ENCODE peak calls at places on chromosomes 16 and 17, in nine cellular contexts. One of them, this sample, is unnamed.

GRCh38 chr17:2198917-2199316 is 104.7 kb downstream of the SMG6 start:
- DNase-seq in type B pancreatic cell: no peak
- DNase-seq in MCF 10A: no peak
- DNase-seq in AG09319: no peak
- DNase-seq in uterus: peak; percentile 25
- DNase-seq in upper lobe of right lung: no peak
- DNase-seq in kidney: no peak
- DNase-seq in mucosa of descending colon: no peak
- DNase-seq in endothelial cell: no peak
- DNase-seq in this sample: no peak

GRCh38 chr16:85733839-85734170 is 17.1 kb downstream of the C16orf74 start:
- DNase-seq in endothelial cell: peak; percentile 57
- DNase-seq in kidney: no peak
- DNase-seq in type B pancreatic cell: no peak
- DNase-seq in MCF 10A: no peak
- DNase-seq in mucosa of descending colon: no peak
- DNase-seq in upper lobe of right lung: no peak
- DNase-seq in AG09319: no peak
- DNase-seq in uterus: no peak
- DNase-seq in this sample: no peak

GRCh38 chr16:6231351-6231750 is 1101.3 kb upstream of the RBFOX1 start:
- DNase-seq in AG09319: no peak
- DNase-seq in kidney: no peak
- DNase-seq in mucosa of descending colon: no peak
- DNase-seq in endothelial cell: no peak
- DNase-seq in MCF 10A: no peak
- DNase-seq in upper lobe of right lung: no peak
- DNase-seq in uterus: no peak
- DNase-seq in type B pancreatic cell: no peak
- DNase-seq in this sample: no peak

GRCh38 chr17:75499313-75500022 is 15.9 kb downstream of the CASKIN2 start:
- DNase-seq in endothelial cell: no peak
- DNase-seq in MCF 10A: no peak
- DNase-seq in uterus: peak; percentile 69
- DNase-seq in type B pancreatic cell: no peak
- DNase-seq in mucosa of descending colon: no peak
- DNase-seq in upper lobe of right lung: no peak
- DNase-seq in kidney: no peak
- DNase-seq in AG09319: no peak
- DNase-seq in this sample: no peak

GRCh38 chr17:55187371-55187770 is 77.4 kb upstream of the HLF start:
- DNase-seq in mucosa of descending colon: no peak
- DNase-seq in MCF 10A: no peak
- DNase-seq in AG09319: no peak
- DNase-seq in uterus: no peak
- DNase-seq in kidney: no peak
- DNase-seq in endothelial cell: no peak
- DNase-seq in type B pancreatic cell: no peak
- DNase-seq in upper lobe of right lung: no peak
- DNase-seq in this sample: no peak

GRCh38 chr17:34721326-34721725 is 141.9 kb downstream of the TMEM132E start:
- DNase-seq in uterus: no peak
- DNase-seq in kidney: no peak
- DNase-seq in upper lobe of right lung: no peak
- DNase-seq in endothelial cell: no peak
- DNase-seq in MCF 10A: peak; percentile 14
- DNase-seq in type B pancreatic cell: no peak
- DNase-seq in mucosa of descending colon: no peak
- DNase-seq in AG09319: no peak
- DNase-seq in this sample: no peak

GRCh38 chr16:46972429-46972970 is 974 bp downstream of the DNAJA2 start:
- DNase-seq in endothelial cell: no peak
- DNase-seq in type B pancreatic cell: no peak
- DNase-seq in kidney: no peak
- DNase-seq in upper lobe of right lung: no peak
- DNase-seq in MCF 10A: peak; percentile 47
- DNase-seq in uterus: no peak
- DNase-seq in mucosa of descending colon: no peak
- DNase-seq in AG09319: no peak
- DNase-seq in this sample: no peak

GRCh38 chr16:70396209-70396904 is 42.5 kb downstream of the ST3GAL2 start:
- DNase-seq in kidney: no peak
- DNase-seq in mucosa of descending colon: peak; percentile 44
- DNase-seq in uterus: no peak
- DNase-seq in MCF 10A: no peak
- DNase-seq in upper lobe of right lung: no peak
- DNase-seq in endothelial cell: no peak
- DNase-seq in AG09319: no peak
- DNase-seq in type B pancreatic cell: no peak
- DNase-seq in this sample: no peak

GRCh38 chr16:30430428-30430970 is 669 bp upstream of the DCTPP1 start:
- DNase-seq in type B pancreatic cell: no peak
- DNase-seq in MCF 10A: no peak
- DNase-seq in endothelial cell: no peak
- DNase-seq in kidney: peak; percentile 82
- DNase-seq in uterus: no peak
- DNase-seq in mucosa of descending colon: no peak
- DNase-seq in upper lobe of right lung: no peak
- DNase-seq in AG09319: no peak
- DNase-seq in this sample: no peak

GRCh38 chr17:44467108-44467507 is 36.1 kb downstream of the GPATCH8 start:
- DNase-seq in AG09319: no peak
- DNase-seq in MCF 10A: no peak
- DNase-seq in uterus: no peak
- DNase-seq in mucosa of descending colon: no peak
- DNase-seq in type B pancreatic cell: no peak
- DNase-seq in endothelial cell: no peak
- DNase-seq in kidney: no peak
- DNase-seq in upper lobe of right lung: no peak
- DNase-seq in this sample: no peak

GRCh38 chr17:62322313-62322712 is 58.0 kb upstream of the EFCAB3 start:
- DNase-seq in AG09319: no peak
- DNase-seq in uterus: no peak
- DNase-seq in type B pancreatic cell: no peak
- DNase-seq in endothelial cell: no peak
- DNase-seq in kidney: no peak
- DNase-seq in mucosa of descending colon: no peak
- DNase-seq in MCF 10A: no peak
- DNase-seq in upper lobe of right lung: no peak
- DNase-seq in this sample: no peak

GRCh38 chr17:62319846-62320245 is 60.5 kb upstream of the EFCAB3 start:
- DNase-seq in type B pancreatic cell: no peak
- DNase-seq in kidney: no peak
- DNase-seq in endothelial cell: no peak
- DNase-seq in AG09319: no peak
- DNase-seq in MCF 10A: no peak
- DNase-seq in uterus: no peak
- DNase-seq in mucosa of descending colon: no peak
- DNase-seq in upper lobe of right lung: no peak
- DNase-seq in this sample: no peak

DNA sequence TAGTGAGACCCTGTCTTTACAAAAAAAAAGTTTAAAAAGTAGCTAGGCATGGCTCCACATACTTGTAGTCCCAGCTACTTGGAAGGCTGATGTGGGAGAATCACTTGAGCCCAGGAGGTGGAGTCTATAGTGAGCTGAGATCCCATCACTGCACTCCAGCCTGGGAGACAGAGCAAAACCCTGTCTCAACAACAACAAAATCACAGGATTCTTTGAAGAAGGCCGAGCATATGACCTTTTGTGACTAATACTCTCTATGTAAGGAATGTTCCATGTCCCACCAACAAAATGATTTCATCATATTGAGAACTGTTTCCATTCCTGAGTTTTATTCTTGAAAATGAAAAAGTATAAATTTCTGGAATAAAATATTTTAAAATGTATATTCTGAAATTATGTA is 58.9 kb upstream of the EFCAB3 start:
- DNase-seq in upper lobe of right lung: no peak
- DNase-seq in type B pancreatic cell: no peak
- DNase-seq in mucosa of descending colon: no peak
- DNase-seq in endothelial cell: no peak
- DNase-seq in uterus: no peak
- DNase-seq in MCF 10A: peak; percentile 20
- DNase-seq in kidney: no peak
- DNase-seq in AG09319: no peak
- DNase-seq in this sample: no peak
- TF ChIP-seq CTCF in upper lobe of right lung: no peak
- TF ChIP-seq CTCF in type B pancreatic cell: no peak
- TF ChIP-seq CTCF in mucosa of descending colon: no peak
- TF ChIP-seq CTCF in endothelial cell: no peak
- TF ChIP-seq CTCF in uterus: no peak
- TF ChIP-seq CTCF in MCF 10A: no peak
- TF ChIP-seq CTCF in kidney: no peak
- TF ChIP-seq CTCF in AG09319: no peak
- TF ChIP-seq CTCF in this sample: no peak

GRCh38 chr16:67227567-67227921 is 614 bp downstream of the TMEM208 start:
- DNase-seq in upper lobe of right lung: no peak
- DNase-seq in endothelial cell: no peak
- DNase-seq in mucosa of descending colon: no peak
- DNase-seq in MCF 10A: no peak
- DNase-seq in kidney: no peak
- DNase-seq in uterus: no peak
- DNase-seq in type B pancreatic cell: no peak
- DNase-seq in AG09319: no peak
- DNase-seq in this sample: no peak

GRCh38 chr16:67228034-67228785 is 1.3 kb downstream of the TMEM208 start:
- DNase-seq in mucosa of descending colon: no peak
- DNase-seq in kidney: no peak
- DNase-seq in type B pancreatic cell: no peak
- DNase-seq in AG09319: no peak
- DNase-seq in MCF 10A: no peak
- DNase-seq in upper lobe of right lung: no peak
- DNase-seq in endothelial cell: no peak
- DNase-seq in uterus: no peak
- DNase-seq in this sample: no peak

GRCh38 chr16:67228905-67229304 is 2.0 kb downstream of the TMEM208 start:
- DNase-seq in upper lobe of right lung: no peak
- DNase-seq in uterus: no peak
- DNase-seq in kidney: peak; percentile 61
- DNase-seq in endothelial cell: no peak
- DNase-seq in mucosa of descending colon: no peak
- DNase-seq in type B pancreatic cell: no peak
- DNase-seq in AG09319: no peak
- DNase-seq in MCF 10A: no peak
- DNase-seq in this sample: no peak

GRCh38 chr16:67226295-67226803 is 581 bp upstream of the TMEM208 start:
- DNase-seq in kidney: no peak
- DNase-seq in mucosa of descending colon: no peak
- DNase-seq in type B pancreatic cell: no peak
- DNase-seq in MCF 10A: no peak
- DNase-seq in endothelial cell: no peak
- DNase-seq in uterus: no peak
- DNase-seq in AG09319: no peak
- DNase-seq in upper lobe of right lung: no peak
- DNase-seq in this sample: no peak

GRCh38 chr16:67226804-67227566 is at the start of gene TMEM208:
- DNase-seq in type B pancreatic cell: peak; percentile 99
- DNase-seq in AG09319: peak; percentile 94
- DNase-seq in kidney: peak; percentile 99
- DNase-seq in endothelial cell: peak; percentile 98
- DNase-seq in uterus: peak; percentile 98
- DNase-seq in upper lobe of right lung: peak; percentile 97
- DNase-seq in mucosa of descending colon: peak; percentile 98
- DNase-seq in MCF 10A: peak; percentile 99
- DNase-seq in this sample: peak; percentile 98
- TF ChIP-seq CTCF in type B pancreatic cell: peak; percentile 35
- TF ChIP-seq CTCF in AG09319: peak; percentile 20
- TF ChIP-seq CTCF in kidney: peak; percentile 13
- TF ChIP-seq CTCF in endothelial cell: no peak
- TF ChIP-seq CTCF in uterus: peak; percentile 22
- TF ChIP-seq CTCF in upper lobe of right lung: peak; percentile 19
- TF ChIP-seq CTCF in mucosa of descending colon: no peak
- TF ChIP-seq CTCF in MCF 10A: no peak
- TF ChIP-seq CTCF in this sample: peak; percentile 46

GRCh38 chr17:51739245-51739886 is 419.1 kb downstream of the CA10 start:
- DNase-seq in uterus: no peak
- DNase-seq in upper lobe of right lung: no peak
- DNase-seq in MCF 10A: no peak
- DNase-seq in AG09319: no peak
- DNase-seq in kidney: no peak
- DNase-seq in endothelial cell: no peak
- DNase-seq in mucosa of descending colon: peak; percentile 12
- DNase-seq in type B pancreatic cell: no peak
- DNase-seq in this sample: no peak

GRCh38 chr17:51731941-51732722 is 426.4 kb downstream of the CA10 start:
- DNase-seq in AG09319: no peak
- DNase-seq in mucosa of descending colon: no peak
- DNase-seq in endothelial cell: no peak
- DNase-seq in upper lobe of right lung: no peak
- DNase-seq in kidney: no peak
- DNase-seq in type B pancreatic cell: no peak
- DNase-seq in MCF 10A: no peak
- DNase-seq in uterus: no peak
- DNase-seq in this sample: no peak

GRCh38 chr17:51734976-51735375 is 423.5 kb downstream of the CA10 start:
- DNase-seq in MCF 10A: no peak
- DNase-seq in endothelial cell: no peak
- DNase-seq in mucosa of descending colon: no peak
- DNase-seq in AG09319: no peak
- DNase-seq in kidney: no peak
- DNase-seq in upper lobe of right lung: no peak
- DNase-seq in type B pancreatic cell: no peak
- DNase-seq in uterus: no peak
- DNase-seq in this sample: no peak

GRCh38 chr17:51733166-51733565 is 425.3 kb downstream of the CA10 start:
- DNase-seq in kidney: no peak
- DNase-seq in endothelial cell: no peak
- DNase-seq in type B pancreatic cell: no peak
- DNase-seq in uterus: no peak
- DNase-seq in MCF 10A: no peak
- DNase-seq in mucosa of descending colon: no peak
- DNase-seq in AG09319: no peak
- DNase-seq in upper lobe of right lung: no peak
- DNase-seq in this sample: no peak

GRCh38 chr17:51734462-51734861 is 424.1 kb downstream of the CA10 start:
- DNase-seq in upper lobe of right lung: no peak
- DNase-seq in type B pancreatic cell: no peak
- DNase-seq in kidney: no peak
- DNase-seq in mucosa of descending colon: peak; percentile 6
- DNase-seq in AG09319: no peak
- DNase-seq in endothelial cell: peak; percentile 58
- DNase-seq in MCF 10A: peak; percentile 33
- DNase-seq in uterus: no peak
- DNase-seq in this sample: peak; percentile 30
- TF ChIP-seq CTCF in upper lobe of right lung: no peak
- TF ChIP-seq CTCF in type B pancreatic cell: peak; percentile 67
- TF ChIP-seq CTCF in kidney: peak; percentile 36
- TF ChIP-seq CTCF in mucosa of descending colon: peak; percentile 21
- TF ChIP-seq CTCF in AG09319: no peak
- TF ChIP-seq CTCF in endothelial cell: peak; percentile 71
- TF ChIP-seq CTCF in MCF 10A: peak; percentile 74
- TF ChIP-seq CTCF in uterus: no peak
- TF ChIP-seq CTCF in this sample: peak; percentile 76

DNA sequence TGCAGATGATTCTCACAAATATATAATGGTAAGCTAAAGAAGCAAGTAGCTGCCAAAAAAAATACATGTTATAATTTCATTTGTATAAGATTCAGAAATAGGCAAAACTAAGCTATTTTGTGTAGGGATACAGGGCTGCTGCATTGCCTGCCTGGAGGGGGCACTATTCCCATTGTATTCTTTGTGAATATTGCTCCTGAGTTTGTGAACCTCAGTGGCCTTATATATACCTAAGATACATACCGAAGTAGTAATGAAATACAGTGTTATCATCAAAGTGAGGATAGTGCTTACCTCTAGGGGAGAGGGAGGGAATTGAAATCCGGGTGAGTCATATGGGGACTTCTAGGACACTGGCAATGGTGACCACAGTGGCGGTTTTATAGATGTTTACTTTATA is 53.5 kb downstream of the C17orf58 start:
- DNase-seq in kidney: no peak
- DNase-seq in mucosa of descending colon: no peak
- DNase-seq in type B pancreatic cell: no peak
- DNase-seq in endothelial cell: peak; percentile 18
- DNase-seq in uterus: no peak
- DNase-seq in upper lobe of right lung: no peak
- DNase-seq in AG09319: no peak
- DNase-seq in MCF 10A: peak; percentile 15
- DNase-seq in this sample: no peak
- TF ChIP-seq CTCF in kidney: peak; percentile 25
- TF ChIP-seq CTCF in mucosa of descending colon: no peak
- TF ChIP-seq CTCF in type B pancreatic cell: peak; percentile 61
- TF ChIP-seq CTCF in endothelial cell: peak; percentile 41
- TF ChIP-seq CTCF in uterus: peak; percentile 8
- TF ChIP-seq CTCF in upper lobe of right lung: peak; percentile 40
- TF ChIP-seq CTCF in AG09319: peak; percentile 29
- TF ChIP-seq CTCF in MCF 10A: peak; percentile 6
- TF ChIP-seq CTCF in this sample: peak; percentile 66